ENCODE peak calls at places on chromosomes 4 and X, in ten cellular contexts. T, P, K, E, D, Q, V, S, Y and I are unnamed samples.

GRCh38 chr4:25861422-25861926 is 1.3 kb downstream of the SEL1L3 start:
- DNase-seq in T (no peak), Y (no peak), K (no peak), Q (no peak), E (no peak), S (no peak), D (no peak), V (no peak), P (no peak), I (no peak)

GRCh38 chr4:121072080-121072835 is at the start of gene NDNF:
- DNase-seq in V (no peak), Y (peak), Q (no peak), E (peak), T (no peak), D (peak), S (peak), P (peak), K (no peak), I (peak)

GRCh38 chrX:36218801-36219200 is 299.3 kb downstream of the CFAP47 start:
- DNase-seq in D (no peak), Y (no peak), V (no peak), E (no peak), K (no peak), Q (no peak), T (no peak), S (no peak), P (no peak), I (no peak)

GRCh38 chrX:69507500-69507789 is 3.3 kb downstream of the NALF2 start:
- DNase-seq in V (no peak), T (no peak), D (no peak), Q (no peak), K (no peak), P (no peak), E (no peak), S (no peak), Y (no peak), I (no peak)

GRCh38 chr4:98261291-98262271 is at the start of gene RAP1GDS1:
- DNase-seq in T (no peak), S (peak), Q (peak), P (peak), K (peak), D (peak), V (no peak), Y (peak), E (peak), I (peak)

GRCh38 chr4:157043131-157043530 is 32.8 kb upstream of the GLRB start:
- DNase-seq in D (peak), P (no peak), T (no peak), Q (no peak), K (no peak), Y (peak), V (no peak), S (no peak), E (no peak), I (no peak)

GRCh38 chr4:76365636-76366035 is 55.3 kb downstream of the CCDC158 start:
- DNase-seq in Q (no peak), D (peak), T (no peak), E (no peak), P (no peak), S (no peak), V (no peak), Y (no peak), K (no peak), I (no peak)

GRCh38 chr4:139416073-139416673 is 37.7 kb upstream of the RAB33B start:
- DNase-seq in V (no peak), S (no peak), E (no peak), Y (peak), T (peak), K (no peak), Q (peak), P (no peak), D (peak), I (no peak)

GRCh38 chrX:119763836-119764387 is 5.5 kb downstream of the SOWAHD start:
- DNase-seq in E (no peak), Q (no peak), K (no peak), S (no peak), D (no peak), Y (no peak), T (no peak), P (no peak), V (no peak), I (no peak)

GRCh38 chr4:39975488-39976089 is 2.1 kb downstream of the PDS5A start:
- DNase-seq in S (no peak), V (no peak), Y (peak), D (peak), T (peak), P (no peak), Q (no peak), E (no peak), K (no peak), I (no peak)

GRCh38 chr4:140251566-140251965 is 97.6 kb upstream of the MAML3 start:
- DNase-seq in P (no peak), D (no peak), V (no peak), T (no peak), S (no peak), K (no peak), Y (no peak), E (no peak), Q (no peak), I (no peak)

GRCh38 chr4:52265781-52266525 is 214.8 kb downstream of the SPATA18 start:
- DNase-seq in Y (no peak), E (no peak), T (no peak), S (no peak), P (no peak), Q (no peak), K (no peak), V (no peak), D (no peak), I (no peak)

GRCh38 chr4:114807759-114808404 is 209.3 kb downstream of the UGT8 start:
- DNase-seq in S (no peak), Y (peak), V (no peak), K (no peak), E (no peak), T (no peak), Q (no peak), P (no peak), D (peak), I (no peak)

GRCh38 chr4:37946503-37947179 is 13.6 kb upstream of the PTTG2 start:
- DNase-seq in E (no peak), T (no peak), Q (no peak), S (no peak), V (no peak), D (no peak), K (no peak), P (peak), Y (no peak), I (no peak)

GRCh38 chrX:43676960-43677582 is 21.0 kb downstream of the MAOA start:
- DNase-seq in K (no peak), V (no peak), S (no peak), Q (no peak), Y (peak), T (no peak), P (no peak), D (no peak), E (no peak), I (no peak)

GRCh38 chrX:42988700-42989099 is 210.7 kb upstream of the PPP1R2C start:
- DNase-seq in V (no peak), S (no peak), K (no peak), Q (no peak), P (no peak), T (no peak), E (no peak), Y (no peak), D (no peak), I (no peak)

GRCh38 chr4:182126096-182126495 is 117.1 kb upstream of the TENM3 start:
- DNase-seq in T (no peak), S (no peak), V (no peak), Y (peak), E (no peak), K (no peak), Q (no peak), P (no peak), D (no peak), I (no peak)

GRCh38 chrX:16578218-16578617 is 71.7 kb upstream of the S100G start:
- DNase-seq in Y (peak), K (no peak), Q (no peak), P (no peak), T (no peak), V (no peak), D (peak), S (no peak), E (no peak), I (no peak)

GRCh38 chr4:113468165-113469022 is 293.1 kb downstream of the CAMK2D start:
- DNase-seq in Y (peak), Q (peak), E (no peak), T (peak), S (peak), K (peak), P (peak), V (no peak), D (peak), I (no peak)